ENCODE peak calls at places on chromosome 21, in eight cellular contexts. One of them, this sample, is unnamed.

GRCh38 chr21:25858328-25858727 is 123.6 kb downstream of the GABPA start:
- DNase-seq in stomach: no peak
- DNase-seq in A549: no peak
- DNase-seq in transverse colon: no peak
- DNase-seq in sigmoid colon: no peak
- DNase-seq in suprapubic skin: no peak
- DNase-seq in ovary: no peak
- DNase-seq in H1: no peak
- DNase-seq in this sample: no peak

GRCh38 chr21:28580585-28580984 is 412.1 kb downstream of the LTN1 start:
- DNase-seq in stomach: no peak
- DNase-seq in A549: no peak
- DNase-seq in transverse colon: no peak
- DNase-seq in sigmoid colon: no peak
- DNase-seq in suprapubic skin: no peak
- DNase-seq in ovary: no peak
- DNase-seq in H1: no peak
- DNase-seq in this sample: no peak

GRCh38 chr21:26964379-26964778 is 2.5 kb downstream of the ADAMTS5 start:
- DNase-seq in stomach: peak; percentile 28
- DNase-seq in A549: no peak
- DNase-seq in transverse colon: peak; percentile 35
- DNase-seq in sigmoid colon: peak; percentile 92
- DNase-seq in suprapubic skin: peak; percentile 85
- DNase-seq in ovary: peak; percentile 83
- DNase-seq in H1: no peak
- DNase-seq in this sample: peak; percentile 15

GRCh38 chr21:28447453-28447852 is 545.2 kb downstream of the LTN1 start:
- DNase-seq in stomach: no peak
- DNase-seq in A549: no peak
- DNase-seq in transverse colon: no peak
- DNase-seq in sigmoid colon: no peak
- DNase-seq in suprapubic skin: no peak
- DNase-seq in ovary: no peak
- DNase-seq in H1: no peak
- DNase-seq in this sample: no peak

GRCh38 chr21:29148535-29148934 is 18.1 kb downstream of the MAP3K7CL start:
- DNase-seq in stomach: no peak
- DNase-seq in A549: no peak
- DNase-seq in transverse colon: no peak
- DNase-seq in sigmoid colon: no peak
- DNase-seq in suprapubic skin: no peak
- DNase-seq in ovary: no peak
- DNase-seq in H1: no peak
- DNase-seq in this sample: no peak

GRCh38 chr21:27134513-27134912 is 167.6 kb upstream of the ADAMTS5 start:
- DNase-seq in stomach: no peak
- DNase-seq in A549: no peak
- DNase-seq in transverse colon: no peak
- DNase-seq in sigmoid colon: no peak
- DNase-seq in suprapubic skin: no peak
- DNase-seq in ovary: no peak
- DNase-seq in H1: no peak
- DNase-seq in this sample: no peak

GRCh38 chr21:42157606-42158310 is 61.2 kb upstream of the ABCG1 start:
- DNase-seq in stomach: no peak
- DNase-seq in A549: no peak
- DNase-seq in transverse colon: no peak
- DNase-seq in sigmoid colon: peak; percentile 43
- DNase-seq in suprapubic skin: peak; percentile 33
- DNase-seq in ovary: no peak
- DNase-seq in H1: no peak
- DNase-seq in this sample: no peak

GRCh38 chr21:39612233-39613028 is at the start of gene B3GALT5:
- DNase-seq in stomach: no peak
- DNase-seq in A549: no peak
- DNase-seq in transverse colon: peak; percentile 26
- DNase-seq in sigmoid colon: no peak
- DNase-seq in suprapubic skin: no peak
- DNase-seq in ovary: peak; percentile 36
- DNase-seq in H1: peak; percentile 80
- DNase-seq in this sample: no peak

GRCh38 chr21:31282095-31282709 is 61.9 kb downstream of the TIAM1 start:
- DNase-seq in stomach: peak; percentile 37
- DNase-seq in A549: no peak
- DNase-seq in transverse colon: peak; percentile 8
- DNase-seq in sigmoid colon: no peak
- DNase-seq in suprapubic skin: no peak
- DNase-seq in ovary: no peak
- DNase-seq in H1: no peak
- DNase-seq in this sample: peak; percentile 10

GRCh38 chr21:18275740-18276139 is 31.1 kb downstream of the CHODL start:
- DNase-seq in stomach: no peak
- DNase-seq in A549: no peak
- DNase-seq in transverse colon: no peak
- DNase-seq in sigmoid colon: no peak
- DNase-seq in suprapubic skin: no peak
- DNase-seq in ovary: no peak
- DNase-seq in H1: no peak
- DNase-seq in this sample: no peak

GRCh38 chr21:29300547-29301138 is 1.9 kb downstream of the BACH1 start:
- DNase-seq in stomach: no peak
- DNase-seq in A549: no peak
- DNase-seq in transverse colon: no peak
- DNase-seq in sigmoid colon: no peak
- DNase-seq in suprapubic skin: no peak
- DNase-seq in ovary: no peak
- DNase-seq in H1: no peak
- DNase-seq in this sample: no peak

GRCh38 chr21:46065215-46065992 is 32.5 kb upstream of the COL6A2 start:
- DNase-seq in stomach: no peak
- DNase-seq in A549: no peak
- DNase-seq in transverse colon: peak; percentile 55
- DNase-seq in sigmoid colon: peak; percentile 91
- DNase-seq in suprapubic skin: peak; percentile 92
- DNase-seq in ovary: no peak
- DNase-seq in H1: no peak
- DNase-seq in this sample: no peak

GRCh38 chr21:27812279-27812678 is 845.4 kb upstream of the ADAMTS5 start:
- DNase-seq in stomach: no peak
- DNase-seq in A549: no peak
- DNase-seq in transverse colon: no peak
- DNase-seq in sigmoid colon: no peak
- DNase-seq in suprapubic skin: no peak
- DNase-seq in ovary: no peak
- DNase-seq in H1: no peak
- DNase-seq in this sample: no peak

GRCh38 chr21:24023402-24023801 is 1583.9 kb downstream of the MRPL39 start:
- DNase-seq in stomach: no peak
- DNase-seq in A549: no peak
- DNase-seq in transverse colon: no peak
- DNase-seq in sigmoid colon: no peak
- DNase-seq in suprapubic skin: no peak
- DNase-seq in ovary: no peak
- DNase-seq in H1: no peak
- DNase-seq in this sample: no peak

GRCh38 chr21:34890258-34890723 is 158.8 kb downstream of the RUNX1 start:
- DNase-seq in stomach: no peak
- DNase-seq in A549: no peak
- DNase-seq in transverse colon: no peak
- DNase-seq in sigmoid colon: no peak
- DNase-seq in suprapubic skin: peak; percentile 82
- DNase-seq in ovary: no peak
- DNase-seq in H1: peak; percentile 46
- DNase-seq in this sample: no peak
- H3K4me3 ChIP-seq in stomach: peak overlapping the region; percentile 58
- H3K4me3 ChIP-seq in A549: peak overlapping the region; percentile 72
- H3K4me3 ChIP-seq in transverse colon: no peak overlapping the region
- H3K4me3 ChIP-seq in sigmoid colon: peak overlapping the region; percentile 79
- H3K4me3 ChIP-seq in suprapubic skin: peak overlapping the region; percentile 84
- H3K4me3 ChIP-seq in ovary: peak overlapping the region; percentile 54
- H3K4me3 ChIP-seq in H1: peak overlapping the region; percentile 43
- H3K4me3 ChIP-seq in this sample: peak overlapping the region; percentile 93

GRCh38 chr21:37783016-37783415 is 133.2 kb downstream of the KCNJ6 start:
- DNase-seq in stomach: no peak
- DNase-seq in A549: no peak
- DNase-seq in transverse colon: no peak
- DNase-seq in sigmoid colon: no peak
- DNase-seq in suprapubic skin: no peak
- DNase-seq in ovary: no peak
- DNase-seq in H1: no peak
- DNase-seq in this sample: no peak

GRCh38 chr21:37784591-37785318 is 131.5 kb downstream of the KCNJ6 start:
- DNase-seq in stomach: no peak
- DNase-seq in A549: no peak
- DNase-seq in transverse colon: no peak
- DNase-seq in sigmoid colon: no peak
- DNase-seq in suprapubic skin: no peak
- DNase-seq in ovary: no peak
- DNase-seq in H1: no peak
- DNase-seq in this sample: no peak

GRCh38 chr21:37790905-37791304 is 125.4 kb downstream of the KCNJ6 start:
- DNase-seq in stomach: no peak
- DNase-seq in A549: no peak
- DNase-seq in transverse colon: no peak
- DNase-seq in sigmoid colon: no peak
- DNase-seq in suprapubic skin: no peak
- DNase-seq in ovary: no peak
- DNase-seq in H1: no peak
- DNase-seq in this sample: no peak

GRCh38 chr21:37788503-37788902 is 127.8 kb downstream of the KCNJ6 start:
- DNase-seq in stomach: no peak
- DNase-seq in A549: no peak
- DNase-seq in transverse colon: no peak
- DNase-seq in sigmoid colon: no peak
- DNase-seq in suprapubic skin: no peak
- DNase-seq in ovary: no peak
- DNase-seq in H1: no peak
- DNase-seq in this sample: no peak

GRCh38 chr21:37787456-37787855 is 128.8 kb downstream of the KCNJ6 start:
- DNase-seq in stomach: no peak
- DNase-seq in A549: peak; percentile 53
- DNase-seq in transverse colon: no peak
- DNase-seq in sigmoid colon: no peak
- DNase-seq in suprapubic skin: no peak
- DNase-seq in ovary: no peak
- DNase-seq in H1: no peak
- DNase-seq in this sample: no peak
- TF ChIP-seq EP300 in stomach: no peak
- TF ChIP-seq EP300 in A549: no peak
- TF ChIP-seq EP300 in transverse colon: no peak
- TF ChIP-seq EP300 in sigmoid colon: no peak
- TF ChIP-seq EP300 in suprapubic skin: no peak
- TF ChIP-seq EP300 in ovary: no peak
- TF ChIP-seq EP300 in H1: no peak
- TF ChIP-seq EP300 in this sample: no peak

DNA sequence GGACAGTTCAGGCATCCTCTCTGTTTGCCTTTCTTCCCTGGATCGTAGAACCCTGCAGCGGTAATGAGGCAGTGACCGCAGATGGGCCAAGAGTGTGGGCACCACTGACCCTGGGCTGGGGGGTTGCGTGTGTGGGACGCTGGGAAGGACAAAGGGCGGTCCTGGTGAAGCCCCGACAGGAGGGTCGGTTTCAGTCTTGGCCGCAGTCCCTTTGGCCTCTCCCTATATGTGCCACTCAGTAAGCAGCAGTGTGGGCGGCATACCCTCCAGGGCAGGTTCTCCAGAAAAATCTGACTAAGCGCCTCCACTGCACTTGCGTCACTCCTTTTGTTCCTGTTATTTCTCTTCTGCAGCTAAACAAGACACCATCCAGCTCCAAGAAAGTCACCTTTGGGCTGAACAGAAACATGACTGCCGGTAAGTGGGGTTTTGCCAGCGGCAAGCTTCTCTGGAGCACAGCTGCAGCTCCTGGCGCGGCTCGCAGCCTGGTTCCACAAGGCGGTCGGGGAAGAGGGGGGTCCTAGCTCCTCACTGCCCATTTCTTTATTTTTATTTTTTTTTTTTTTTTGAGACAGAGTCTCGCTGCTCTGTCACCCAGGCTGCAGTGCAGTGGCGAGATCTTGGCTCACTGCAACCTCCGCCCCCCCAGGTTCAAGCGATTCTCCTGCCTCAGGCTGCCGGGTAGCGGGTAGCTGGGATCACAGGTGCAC is 27.7 kb upstream of the PDXK start:
- DNase-seq in stomach: no peak
- DNase-seq in A549: no peak
- DNase-seq in transverse colon: no peak
- DNase-seq in sigmoid colon: no peak
- DNase-seq in suprapubic skin: no peak
- DNase-seq in ovary: no peak
- DNase-seq in H1: no peak
- DNase-seq in this sample: no peak
- TF ChIP-seq POLR2A in stomach: no peak
- TF ChIP-seq POLR2A in A549: no peak
- TF ChIP-seq POLR2A in transverse colon: no peak
- TF ChIP-seq POLR2A in sigmoid colon: no peak
- TF ChIP-seq POLR2A in suprapubic skin: no peak
- TF ChIP-seq POLR2A in ovary: no peak
- TF ChIP-seq POLR2A in H1: no peak
- TF ChIP-seq POLR2A in this sample: no peak

GRCh38 chr21:38147391-38147790 is 109.4 kb upstream of the KCNJ15 start:
- DNase-seq in stomach: no peak
- DNase-seq in A549: no peak
- DNase-seq in transverse colon: no peak
- DNase-seq in sigmoid colon: no peak
- DNase-seq in suprapubic skin: no peak
- DNase-seq in ovary: no peak
- DNase-seq in H1: no peak
- DNase-seq in this sample: no peak

GRCh38 chr21:38156200-38156599 is 100.6 kb upstream of the KCNJ15 start:
- DNase-seq in stomach: no peak
- DNase-seq in A549: no peak
- DNase-seq in transverse colon: no peak
- DNase-seq in sigmoid colon: no peak
- DNase-seq in suprapubic skin: no peak
- DNase-seq in ovary: no peak
- DNase-seq in H1: no peak
- DNase-seq in this sample: no peak

GRCh38 chr21:38148046-38148445 is 108.7 kb upstream of the KCNJ15 start:
- DNase-seq in stomach: no peak
- DNase-seq in A549: peak; percentile 14
- DNase-seq in transverse colon: no peak
- DNase-seq in sigmoid colon: no peak
- DNase-seq in suprapubic skin: no peak
- DNase-seq in ovary: no peak
- DNase-seq in H1: no peak
- DNase-seq in this sample: no peak

DNA sequence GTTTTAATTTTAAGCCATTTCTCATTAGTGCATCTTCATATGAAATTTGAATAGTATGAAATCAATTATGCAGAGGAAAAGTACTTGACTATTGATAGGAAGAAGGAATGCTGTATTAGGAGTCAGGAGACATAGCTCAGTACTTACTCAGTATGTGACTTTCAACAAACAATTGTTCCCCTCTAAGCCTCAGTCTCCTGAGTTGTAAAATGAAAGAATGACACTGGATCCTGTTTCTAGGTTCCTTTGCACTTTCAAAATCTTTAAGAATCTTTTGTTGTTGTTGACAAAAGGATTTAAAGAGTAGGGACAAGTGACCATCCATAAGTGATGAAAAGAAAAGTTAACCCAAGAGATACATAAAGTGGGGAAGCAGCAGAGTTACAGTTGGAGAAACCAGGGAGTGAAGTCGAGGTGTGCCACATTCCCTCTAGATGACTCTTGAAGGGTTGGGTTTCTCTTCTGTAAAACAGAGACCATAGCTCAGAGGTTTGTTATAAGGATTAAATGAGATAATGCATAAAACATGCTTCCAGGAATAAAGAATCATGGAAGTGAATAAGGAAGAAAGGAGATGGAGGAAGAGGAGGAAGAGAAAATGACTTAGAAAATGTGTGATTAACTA is 105.7 kb upstream of the KCNJ15 start:
- DNase-seq in stomach: no peak
- DNase-seq in A549: no peak
- DNase-seq in transverse colon: no peak
- DNase-seq in sigmoid colon: no peak
- DNase-seq in suprapubic skin: no peak
- DNase-seq in ovary: no peak
- DNase-seq in H1: no peak
- DNase-seq in this sample: no peak
- H3K4me3 ChIP-seq in stomach: no peak overlapping the region
- H3K4me3 ChIP-seq in A549: no peak overlapping the region
- H3K4me3 ChIP-seq in transverse colon: no peak overlapping the region
- H3K4me3 ChIP-seq in sigmoid colon: no peak overlapping the region
- H3K4me3 ChIP-seq in suprapubic skin: no peak overlapping the region
- H3K4me3 ChIP-seq in ovary: no peak overlapping the region
- H3K4me3 ChIP-seq in H1: no peak overlapping the region
- H3K4me3 ChIP-seq in this sample: no peak overlapping the region